ENCODE peak calls at places on chromosomes 11 and 22, in nine cellular contexts. F is AG09309, H is NCI-H2081, W is vagina, I is smooth muscle cell of the brain vasculature, L is GM19239, O is DMS153, A is HuH-7.5, S is Calu3. N is an unnamed sample.

GRCh38 chr11:66359662-66360087 is 11.9 kb downstream of the SLC29A2 start:
- DNase-seq in F (no peak), H (no peak), W (no peak), I (no peak), L (no peak), O (no peak), A (peak), S (no peak), N (no peak)

GRCh38 chr22:36405671-36406070 is 17.9 kb upstream of the MYH9 start:
- DNase-seq in F (no peak), H (no peak), W (no peak), I (no peak), L (no peak), O (no peak), A (no peak), S (peak), N (peak)

GRCh38 chr22:22721681-22722309 is 77.4 kb downstream of the GGTLC2 start:
- DNase-seq in F (no peak), H (no peak), W (no peak), I (no peak), L (no peak), O (no peak), A (no peak), S (no peak), N (no peak)

GRCh38 chr11:32105871-32106312 is 15.0 kb downstream of the RCN1 start:
- DNase-seq in F (no peak), H (no peak), W (no peak), I (no peak), L (no peak), O (no peak), A (no peak), S (no peak), N (no peak)

GRCh38 chr11:65431452-65432132 is 9.0 kb downstream of the NEAT1 start:
- DNase-seq in F (no peak), H (no peak), W (no peak), I (no peak), L (no peak), O (no peak), A (no peak), S (no peak), N (peak)

GRCh38 chr11:118304227-118304808 is at the start of gene CD3E:
- DNase-seq in F (no peak), H (no peak), W (no peak), I (no peak), L (no peak), O (no peak), A (no peak), S (no peak), N (peak)

GRCh38 chr11:116694815-116695590 is 77.8 kb downstream of the BUD13 start:
- DNase-seq in F (no peak), H (no peak), W (peak), I (no peak), L (no peak), O (no peak), A (no peak), S (no peak), N (no peak)

GRCh38 chr11:112401036-112401769 is 140.5 kb upstream of the PLET1 start:
- DNase-seq in F (no peak), H (no peak), W (no peak), I (no peak), L (no peak), O (no peak), A (no peak), S (no peak), N (no peak)

GRCh38 chr22:24515025-24515338 is 19.9 kb downstream of the UPB1 start:
- DNase-seq in F (no peak), H (no peak), W (no peak), I (no peak), L (no peak), O (no peak), A (no peak), S (no peak), N (no peak)

GRCh38 chr11:68008381-68009337 is 1.5 kb upstream of the ALDH3B1 start:
- DNase-seq in F (no peak), H (peak), W (no peak), I (no peak), L (no peak), O (peak), A (no peak), S (peak), N (no peak)

GRCh38 chr22:49728566-49729271 is 99.0 kb downstream of the BRD1 start:
- DNase-seq in F (no peak), H (no peak), W (peak), I (no peak), L (no peak), O (no peak), A (no peak), S (no peak), N (no peak)

GRCh38 chr11:76265771-76266241 is 59.5 kb upstream of the WNT11 start:
- DNase-seq in F (no peak), H (no peak), W (no peak), I (no peak), L (no peak), O (no peak), A (no peak), S (no peak), N (no peak)

GRCh38 chr22:17775781-17776470 is 1.7 kb upstream of the BID start:
- DNase-seq in F (no peak), H (no peak), W (no peak), I (no peak), L (no peak), O (no peak), A (no peak), S (no peak), N (no peak)

N was measured in naive thymus-derived CD4-positive, alpha-beta T cell.